ENCODE peak calls at places on chromosome 2, in eight cellular contexts. I is NCI-H187; K is heart left ventricle; L is AG10803; N is NCI-H1092 treated with DMSO at 0.1 percent for 48 hours; D is effector memory CD4-positive, alpha-beta T cell; P is KG1; E is NCI-H510A treated with DMSO at 0.1 percent for 48 hours. T is an unnamed sample.

GRCh38 chr2:177247693-177248262 is 16.7 kb downstream of the NFE2L2 start:
- DNase-seq in I (no peak), K (no peak), L (no peak), N (no peak), D (no peak), P (no peak), E (no peak), T (no peak)

GRCh38 chr2:239762742-239763269 is 262.3 kb downstream of the NDUFA10 start:
- DNase-seq in I (no peak), K (no peak), L (no peak), N (no peak), D (no peak), P (no peak), E (no peak), T (no peak)

GRCh38 chr2:180572346-180572745 is 408.1 kb upstream of the UBE2E3 start:
- DNase-seq in I (no peak), K (no peak), L (peak; percentile 38), N (no peak), D (no peak), P (no peak), E (peak; percentile 53), T (no peak)

GRCh38 chr2:97360202-97360601 is 229.5 kb downstream of the ANKRD36B start:
- DNase-seq in I (no peak), K (no peak), L (no peak), N (no peak), D (no peak), P (no peak), E (no peak), T (no peak)

GRCh38 chr2:118202707-118203303 is 114.5 kb downstream of the INSIG2 start:
- DNase-seq in I (no peak), K (no peak), L (peak; percentile 47), N (peak; percentile 10), D (no peak), P (no peak), E (peak; percentile 27), T (peak; percentile 57)

GRCh38 chr2:19559596-19560240 is 201.3 kb upstream of the OSR1 start:
- DNase-seq in I (no peak), K (no peak), L (no peak), N (no peak), D (no peak), P (no peak), E (peak; percentile 27), T (no peak)

GRCh38 chr2:46849741-46850474 is 65.7 kb downstream of the MCFD2 start:
- DNase-seq in I (no peak), K (peak; percentile 75), L (no peak), N (peak; percentile 16), D (no peak), P (no peak), E (no peak), T (no peak)

GRCh38 chr2:68411397-68412126 is 46.5 kb downstream of the PLEK start:
- DNase-seq in I (no peak), K (no peak), L (no peak), N (no peak), D (no peak), P (peak; percentile 63), E (no peak), T (no peak)

GRCh38 chr2:161136194-161136593 is 24.0 kb upstream of the TANK start:
- DNase-seq in I (no peak), K (no peak), L (no peak), N (no peak), D (no peak), P (peak; percentile 75), E (no peak), T (no peak)

GRCh38 chr2:50863218-50863617 is 168.7 kb downstream of the NRXN1 start:
- DNase-seq in I (peak; percentile 38), K (no peak), L (no peak), N (peak; percentile 33), D (no peak), P (no peak), E (peak; percentile 45), T (no peak)

GRCh38 chr2:116510117-116510671 is 1304.3 kb upstream of the DDX18 start:
- DNase-seq in I (no peak), K (no peak), L (no peak), N (peak; percentile 25), D (no peak), P (no peak), E (peak; percentile 72), T (no peak)

GRCh38 chr2:20796374-20796791 is 26.5 kb downstream of the LDAH start:
- DNase-seq in I (no peak), K (no peak), L (peak; percentile 16), N (no peak), D (no peak), P (no peak), E (no peak), T (no peak)

GRCh38 chr2:85621338-85621737 is 5.4 kb downstream of the USP39 start:
- DNase-seq in I (no peak), K (no peak), L (no peak), N (no peak), D (no peak), P (no peak), E (no peak), T (no peak)

GRCh38 chr2:26720322-26721166 is 28.0 kb downstream of the KCNK3 start:
- DNase-seq in I (no peak), K (peak; percentile 90), L (peak; percentile 60), N (peak; percentile 70), D (no peak), P (no peak), E (peak; percentile 39), T (no peak)

GRCh38 chr2:175003875-175004729 is 1.1 kb downstream of the CHN1 start:
- DNase-seq in I (no peak), K (peak; percentile 23), L (no peak), N (peak; percentile 30), D (no peak), P (no peak), E (peak; percentile 97), T (no peak)

GRCh38 chr2:54212456-54212855 is 43.6 kb downstream of the TSPYL6 start:
- DNase-seq in I (no peak), K (no peak), L (peak; percentile 95), N (no peak), D (no peak), P (no peak), E (no peak), T (no peak)

GRCh38 chr2:24420373-24420772 is 60.0 kb upstream of the ITSN2 start:
- DNase-seq in I (no peak), K (no peak), L (no peak), N (no peak), D (no peak), P (no peak), E (no peak), T (no peak)

GRCh38 chr2:137123241-137123640 is 357.9 kb downstream of the THSD7B start:
- DNase-seq in I (no peak), K (no peak), L (peak; percentile 75), N (no peak), D (no peak), P (no peak), E (no peak), T (no peak)

GRCh38 chr2:234406085-234406484 is 90.8 kb downstream of the ARL4C start:
- DNase-seq in I (no peak), K (no peak), L (no peak), N (no peak), D (no peak), P (no peak), E (peak; percentile 44), T (no peak)

GRCh38 chr2:168278424-168278888 is 31.1 kb upstream of the STK39 start:
- DNase-seq in I (no peak), K (no peak), L (peak; percentile 51), N (no peak), D (no peak), P (no peak), E (no peak), T (no peak)

GRCh38 chr2:199907008-199907714 is 3.9 kb upstream of the C2orf69 start:
- DNase-seq in I (no peak), K (no peak), L (no peak), N (no peak), D (no peak), P (no peak), E (no peak), T (no peak)

GRCh38 chr2:240437181-240437860 is 1.9 kb downstream of the GPC1 start:
- DNase-seq in I (no peak), K (no peak), L (no peak), N (no peak), D (no peak), P (no peak), E (no peak), T (peak; percentile 1)

GRCh38 chr2:224545884-224546644 is 39.1 kb downstream of the CUL3 start:
- DNase-seq in I (no peak), K (no peak), L (peak; percentile 44), N (no peak), D (no peak), P (no peak), E (no peak), T (no peak)

GRCh38 chr2:48531141-48531648 is 1.2 kb downstream of the STON1 start:
- DNase-seq in I (no peak), K (peak; percentile 24), L (peak; percentile 82), N (no peak), D (no peak), P (no peak), E (no peak), T (no peak)

GRCh38 chr2:144999040-144999875 is 479.3 kb upstream of the ZEB2 start:
- DNase-seq in I (no peak), K (peak; percentile 26), L (peak; percentile 29), N (no peak), D (no peak), P (no peak), E (no peak), T (no peak)

GRCh38 chr2:44780406-44780805 is 161.1 kb upstream of the SIX3 start:
- DNase-seq in I (no peak), K (no peak), L (no peak), N (no peak), D (no peak), P (no peak), E (no peak), T (no peak)

GRCh38 chr2:79817288-79817687 is 304.4 kb downstream of the CTNNA2 start:
- DNase-seq in I (no peak), K (no peak), L (peak; percentile 22), N (no peak), D (no peak), P (no peak), E (no peak), T (no peak)

GRCh38 chr2:157413342-157414035 is 30.4 kb downstream of the CYTIP start:
- DNase-seq in I (no peak), K (no peak), L (no peak), N (no peak), D (peak; percentile 49), P (peak; percentile 51), E (no peak), T (no peak)

GRCh38 chr2:58130238-58130637 is 83.6 kb downstream of the VRK2 start:
- DNase-seq in I (no peak), K (no peak), L (peak; percentile 13), N (no peak), D (no peak), P (no peak), E (no peak), T (no peak)